ENCODE peak calls at places on chromosomes 12 and 14, in eight cellular contexts. One of them, this sample, is unnamed.

GRCh38 chr12:77594386-77594785 is 236.3 kb upstream of the NAV3 start:
- DNase-seq in H7: no peak
- DNase-seq in frontal cortex: no peak
- DNase-seq in A549: no peak
- DNase-seq in tibial artery: no peak
- DNase-seq in RPMI7951: no peak
- DNase-seq in EH: peak; percentile 2
- DNase-seq in fibroblast of the conjunctiva: no peak
- DNase-seq in this sample: no peak

GRCh38 chr12:18259906-18260682 is 1.2 kb upstream of the PIK3C2G start:
- DNase-seq in fibroblast of the conjunctiva: no peak
- DNase-seq in tibial artery: no peak
- DNase-seq in H7: no peak
- DNase-seq in RPMI7951: no peak
- DNase-seq in EH: no peak
- DNase-seq in A549: no peak
- DNase-seq in frontal cortex: no peak
- DNase-seq in this sample: no peak

GRCh38 chr14:31346097-31346496 is 74.3 kb downstream of the HEATR5A start:
- DNase-seq in frontal cortex: no peak
- DNase-seq in fibroblast of the conjunctiva: no peak
- DNase-seq in A549: no peak
- DNase-seq in H7: no peak
- DNase-seq in tibial artery: no peak
- DNase-seq in RPMI7951: no peak
- DNase-seq in EH: no peak
- DNase-seq in this sample: no peak

GRCh38 chr14:104863923-104864266 is 1.2 kb upstream of the CEP170B start:
- DNase-seq in A549: no peak
- DNase-seq in frontal cortex: no peak
- DNase-seq in H7: no peak
- DNase-seq in tibial artery: peak; percentile 64
- DNase-seq in fibroblast of the conjunctiva: no peak
- DNase-seq in EH: no peak
- DNase-seq in RPMI7951: no peak
- DNase-seq in this sample: no peak

GRCh38 chr12:57008113-57008687 is 1.9 kb upstream of the ZBTB39 start:
- DNase-seq in fibroblast of the conjunctiva: peak; percentile 65
- DNase-seq in frontal cortex: peak; percentile 55
- DNase-seq in EH: peak; percentile 77
- DNase-seq in A549: peak; percentile 63
- DNase-seq in H7: peak; percentile 62
- DNase-seq in tibial artery: no peak
- DNase-seq in RPMI7951: peak; percentile 59
- DNase-seq in this sample: peak; percentile 59

GRCh38 chr14:31219169-31219568 is 11.6 kb upstream of the HECTD1 start:
- DNase-seq in tibial artery: no peak
- DNase-seq in RPMI7951: no peak
- DNase-seq in H7: no peak
- DNase-seq in EH: peak; percentile 57
- DNase-seq in fibroblast of the conjunctiva: no peak
- DNase-seq in frontal cortex: no peak
- DNase-seq in A549: no peak
- DNase-seq in this sample: no peak

GRCh38 chr12:119649202-119649808 is 18.6 kb upstream of the PRKAB1 start:
- DNase-seq in tibial artery: no peak
- DNase-seq in frontal cortex: peak; percentile 41
- DNase-seq in H7: peak; percentile 80
- DNase-seq in A549: peak; percentile 26
- DNase-seq in RPMI7951: peak; percentile 13
- DNase-seq in fibroblast of the conjunctiva: no peak
- DNase-seq in EH: peak; percentile 28
- DNase-seq in this sample: no peak

GRCh38 chr14:19801118-19801464 is 2.5 kb upstream of the OR4N2 start:
- DNase-seq in RPMI7951: no peak
- DNase-seq in A549: no peak
- DNase-seq in fibroblast of the conjunctiva: no peak
- DNase-seq in frontal cortex: no peak
- DNase-seq in tibial artery: no peak
- DNase-seq in H7: no peak
- DNase-seq in EH: no peak
- DNase-seq in this sample: no peak

GRCh38 chr12:32947203-32947795 is 50.7 kb upstream of the PKP2 start:
- DNase-seq in frontal cortex: peak; percentile 38
- DNase-seq in tibial artery: no peak
- DNase-seq in H7: peak; percentile 30
- DNase-seq in EH: no peak
- DNase-seq in fibroblast of the conjunctiva: no peak
- DNase-seq in RPMI7951: peak; percentile 13
- DNase-seq in A549: peak; percentile 7
- DNase-seq in this sample: no peak

GRCh38 chr14:73753043-73753886 is 39.1 kb upstream of the PNMA1 start:
- DNase-seq in frontal cortex: no peak
- DNase-seq in EH: peak; percentile 48
- DNase-seq in tibial artery: no peak
- DNase-seq in fibroblast of the conjunctiva: no peak
- DNase-seq in RPMI7951: peak; percentile 80
- DNase-seq in A549: no peak
- DNase-seq in H7: no peak
- DNase-seq in this sample: peak; percentile 90

GRCh38 chr14:22163051-22163450 is 426.0 kb downstream of the DAD1 start:
- DNase-seq in frontal cortex: no peak
- DNase-seq in RPMI7951: no peak
- DNase-seq in tibial artery: no peak
- DNase-seq in EH: no peak
- DNase-seq in A549: no peak
- DNase-seq in H7: no peak
- DNase-seq in fibroblast of the conjunctiva: no peak
- DNase-seq in this sample: no peak

GRCh38 chr12:26113853-26114719 is 10.8 kb downstream of the BHLHE41 start:
- DNase-seq in A549: peak; percentile 73
- DNase-seq in H7: peak; percentile 97
- DNase-seq in fibroblast of the conjunctiva: peak; percentile 75
- DNase-seq in RPMI7951: peak; percentile 90
- DNase-seq in tibial artery: peak; percentile 98
- DNase-seq in EH: peak; percentile 92
- DNase-seq in frontal cortex: peak; percentile 87
- DNase-seq in this sample: peak; percentile 75

This sample was measured in GDM1.